ENCODE peak calls at places on chromosome 12, in ten cellular contexts. I is B cell, G is GM13977, K is mammary epithelial cell, N is esophagus squamous epithelium, F is cardiac muscle cell, M is right atrium auricular region, X is GM06990, H is epithelial cell of esophagus, P is stomach. Q is an unnamed sample.

GRCh38 chr12:25434493-25434892 is 118.6 kb downstream of the LMNTD1 start:
- DNase-seq in I (no peak), G (no peak), K (no peak), N (no peak), F (no peak), M (no peak), X (no peak), H (no peak), P (no peak), Q (no peak)

GRCh38 chr12:14554281-14555008 is 13.2 kb downstream of the PLBD1 start:
- DNase-seq in I (no peak), G (no peak), K (peak), N (no peak), F (peak), M (peak), X (no peak), H (peak), P (peak), Q (no peak)

GRCh38 chr12:2503762-2504161 is 291.0 kb upstream of the FKBP4 start:
- DNase-seq in I (no peak), G (no peak), K (no peak), N (no peak), F (no peak), M (no peak), X (no peak), H (no peak), P (peak), Q (no peak)

GRCh38 chr12:24822121-24822899 is 126.6 kb downstream of the BCAT1 start:
- DNase-seq in I (no peak), G (no peak), K (peak), N (no peak), F (peak), M (no peak), X (peak), H (peak), P (no peak), Q (no peak)

GRCh38 chr12:54300732-54301427 is at the start of gene NFE2:
- DNase-seq in I (no peak), G (peak), K (peak), N (no peak), F (peak), M (no peak), X (no peak), H (peak), P (peak), Q (no peak)

GRCh38 chr12:93198086-93198485 is 179.6 kb upstream of the NUDT4 start:
- DNase-seq in I (no peak), G (no peak), K (peak), N (no peak), F (no peak), M (no peak), X (no peak), H (peak), P (no peak), Q (no peak)

GRCh38 chr12:121992059-121992879 is 29.4 kb upstream of the BCL7A start:
- DNase-seq in I (peak), G (peak), K (peak), N (no peak), F (peak), M (no peak), X (peak), H (peak), P (no peak), Q (peak)

GRCh38 chr12:14946856-14947255 is 8.5 kb upstream of the ERP27 start:
- DNase-seq in I (no peak), G (no peak), K (no peak), N (no peak), F (no peak), M (no peak), X (no peak), H (no peak), P (no peak), Q (no peak)

DNA sequence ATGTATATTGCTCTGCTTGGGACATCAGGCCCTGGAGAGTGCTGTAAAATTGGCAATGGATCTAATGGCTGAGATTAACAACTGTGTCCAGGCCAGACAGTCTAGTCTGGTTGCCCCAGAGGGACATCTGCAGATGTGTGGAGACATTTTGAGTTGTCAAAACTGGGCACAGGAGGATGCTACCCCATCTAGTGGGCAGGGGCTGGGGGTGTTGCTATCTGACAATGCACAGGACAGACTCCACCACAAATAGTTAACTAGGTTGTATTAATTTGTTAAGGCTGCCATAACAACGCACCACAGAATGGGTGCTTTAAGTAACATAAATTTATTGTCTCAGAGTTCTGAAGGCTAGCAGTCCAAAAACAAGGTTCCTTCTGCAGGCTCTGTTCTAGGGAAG is 302.5 kb upstream of the AMIGO2 start:
- DNase-seq in I (no peak), G (no peak), K (no peak), N (no peak), F (no peak), M (no peak), X (no peak), H (no peak), P (no peak), Q (no peak)
- TF ChIP-seq CTCF in I (no peak), G (no peak), K (no peak), N (no peak), F (no peak), M (no peak), X (peak), H (no peak), P (no peak), Q (no peak)

DNA sequence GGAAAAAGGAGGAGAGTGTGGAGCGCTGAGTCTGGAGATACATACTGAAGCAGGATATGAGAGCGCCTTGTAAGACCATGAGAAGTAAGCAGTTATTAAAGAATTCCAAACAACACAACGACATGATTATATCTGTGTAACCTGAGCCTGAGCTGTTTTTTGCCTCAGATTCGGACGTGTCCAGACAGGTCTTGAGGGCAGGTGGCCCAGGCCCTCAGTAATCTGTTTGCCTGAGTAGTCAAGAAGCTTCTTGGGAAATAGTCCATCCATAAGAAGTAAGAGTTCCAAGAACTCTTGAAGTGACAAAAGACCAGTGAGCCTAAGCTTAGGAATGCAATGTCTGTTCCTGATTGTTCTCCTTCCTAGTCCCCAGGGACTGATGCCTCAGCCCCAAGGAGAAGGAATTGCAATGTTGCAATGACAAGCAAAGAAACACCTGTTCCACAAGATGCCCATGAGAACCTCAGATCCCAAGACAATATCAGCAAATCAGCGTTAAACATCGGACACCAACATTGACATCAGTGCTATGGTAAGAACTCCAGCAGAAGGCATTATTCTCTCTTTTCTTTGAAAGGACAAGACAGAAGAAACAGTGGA is 34.7 kb upstream of the ADAMTS20 start:
- DNase-seq in I (no peak), G (no peak), K (peak), N (no peak), F (no peak), M (no peak), X (no peak), H (peak), P (no peak), Q (no peak)
- TF ChIP-seq CTCF in I (no peak), G (no peak), K (no peak), N (no peak), F (no peak), M (no peak), X (no peak), H (no peak), P (no peak), Q (no peak)

GRCh38 chr12:53223006-53223305 is 9.1 kb downstream of the RARG start:
- DNase-seq in I (peak), G (no peak), K (no peak), N (no peak), F (no peak), M (no peak), X (no peak), H (no peak), P (no peak), Q (no peak)

GRCh38 chr12:53224897-53225634 is 6.9 kb downstream of the RARG start:
- DNase-seq in I (no peak), G (no peak), K (no peak), N (no peak), F (no peak), M (no peak), X (no peak), H (no peak), P (no peak), Q (no peak)

GRCh38 chr12:53223391-53224267 is 8.4 kb downstream of the RARG start:
- DNase-seq in I (peak), G (no peak), K (peak), N (no peak), F (peak), M (no peak), X (no peak), H (peak), P (no peak), Q (no peak)

GRCh38 chr12:53225635-53226424 is 6.2 kb downstream of the RARG start:
- DNase-seq in I (no peak), G (no peak), K (peak), N (no peak), F (no peak), M (no peak), X (no peak), H (peak), P (no peak), Q (no peak)

GRCh38 chr12:53224268-53224896 is 7.6 kb downstream of the RARG start:
- DNase-seq in I (peak), G (no peak), K (peak), N (no peak), F (no peak), M (no peak), X (no peak), H (peak), P (no peak), Q (no peak)
- TF ChIP-seq CTCF in I (no peak), G (no peak), K (peak), N (peak), F (peak), M (no peak), X (peak), H (peak), P (no peak), Q (no peak)

DNA sequence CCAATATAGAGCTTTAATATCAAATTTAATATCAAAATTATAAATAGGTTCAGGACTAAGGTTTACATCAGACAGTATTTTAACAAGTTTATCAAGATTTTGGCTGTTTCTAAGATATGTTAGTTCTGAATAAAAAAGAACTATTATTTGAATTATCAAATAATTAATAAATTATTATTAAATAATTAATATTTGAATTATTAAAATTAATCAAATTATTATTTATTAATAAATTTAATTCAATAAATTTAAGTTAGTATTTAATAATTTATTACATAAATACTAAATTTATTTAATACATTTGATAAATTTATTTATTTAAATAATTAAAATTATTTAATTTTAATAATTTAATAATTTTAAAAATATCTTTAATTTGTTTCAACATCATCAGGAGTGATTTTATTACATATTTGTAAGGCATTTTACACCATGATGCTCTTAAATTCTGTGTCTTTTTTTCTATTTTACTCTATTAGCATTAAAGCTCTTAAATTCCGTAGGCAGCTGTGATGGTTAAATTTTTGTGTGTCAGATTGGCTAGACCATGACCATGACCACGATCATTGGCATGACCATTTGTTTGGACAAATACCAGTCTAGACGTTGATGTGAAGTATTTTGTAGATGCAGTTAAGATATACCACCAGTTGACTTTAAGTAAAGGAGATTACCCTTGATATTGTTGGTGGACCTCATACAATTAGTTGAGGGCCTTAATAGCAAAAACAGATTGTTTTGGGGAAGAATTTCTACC is 82.6 kb downstream of the BBS10 start:
- DNase-seq in I (no peak), G (no peak), K (no peak), N (no peak), F (no peak), M (no peak), X (no peak), H (no peak), P (no peak), Q (no peak)
- TF ChIP-seq CTCF in I (no peak), G (no peak), K (no peak), N (no peak), F (no peak), M (no peak), X (no peak), H (no peak), P (no peak), Q (no peak)

DNA sequence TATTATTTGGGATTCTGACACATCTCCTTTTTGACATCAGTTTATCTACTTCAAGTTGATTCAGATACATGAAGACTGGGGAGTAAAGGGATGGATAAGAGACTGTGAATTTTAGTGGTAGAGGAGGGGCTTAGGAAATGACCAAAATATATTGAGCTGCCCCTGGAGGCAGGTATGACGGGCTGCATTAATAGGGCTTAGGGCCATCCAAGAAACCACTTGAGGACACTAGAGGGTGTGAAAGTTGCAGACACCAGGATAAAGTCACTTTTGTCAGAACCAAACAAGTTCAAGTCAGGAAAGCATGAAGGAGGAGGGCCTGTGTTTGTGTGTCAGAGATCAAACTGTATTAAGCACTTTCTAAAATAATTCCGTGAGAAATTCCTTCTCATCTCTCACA is 137.1 kb downstream of the SLC38A1 start:
- DNase-seq in I (no peak), G (no peak), K (no peak), N (no peak), F (no peak), M (no peak), X (no peak), H (peak), P (no peak), Q (no peak)
- TF ChIP-seq CTCF in I (no peak), G (peak), K (peak), N (peak), F (peak), M (no peak), X (peak), H (peak), P (no peak), Q (no peak)

Q was measured in GM20000.